ENCODE peak calls at places on chromosome X, in five cellular contexts. V, Q, O, G and Z are unnamed samples.

GRCh38 chrX:6228720-6229119 is at the start of gene NLGN4X:
- DNase-seq in V (no peak), Q (no peak), O (no peak), G (no peak), Z (no peak)

GRCh38 chrX:151725338-151725614 is 9.3 kb upstream of the CNGA2 start:
- DNase-seq in G (no peak), V (no peak), O (no peak), Q (no peak), Z (no peak)

GRCh38 chrX:98071331-98071730 is 1187.6 kb downstream of the RPA4 start:
- DNase-seq in O (no peak), G (no peak), V (no peak), Q (no peak), Z (no peak)

GRCh38 chrX:153903238-153903980 is 1.1 kb upstream of the AVPR2 start:
- DNase-seq in G (no peak), Q (peak), V (no peak), O (no peak), Z (no peak)

GRCh38 chrX:46573896-46574336 is 351 bp downstream of the CHST7 start:
- DNase-seq in Q (peak), G (peak), O (peak), V (peak), Z (peak)

GRCh38 chrX:110531873-110532272 is 173.2 kb downstream of the RTL9 start:
- DNase-seq in Q (peak), O (no peak), G (no peak), V (no peak), Z (no peak)

GRCh38 chrX:134813697-134814096 is 155.4 kb upstream of the PLAC1 start:
- DNase-seq in Q (no peak), V (no peak), O (no peak), G (peak), Z (no peak)

GRCh38 chrX:70398899-70399298 is 24.2 kb upstream of the GDPD2 start:
- DNase-seq in Q (no peak), O (no peak), V (peak), G (peak), Z (peak)

GRCh38 chrX:29315931-29316330 is 728.7 kb downstream of the IL1RAPL1 start:
- DNase-seq in Q (no peak), V (no peak), O (no peak), G (no peak), Z (no peak)

GRCh38 chrX:45596190-45596808 is 395.6 kb upstream of the DIPK2B start:
- DNase-seq in V (peak), O (no peak), Q (no peak), G (peak), Z (no peak)

GRCh38 chrX:53184836-53185235 is 40.2 kb downstream of the KDM5C start:
- DNase-seq in Q (no peak), V (peak), G (peak), O (no peak), Z (peak)

GRCh38 chrX:48487362-48487785 is 11.4 kb downstream of the FTSJ1 start:
- DNase-seq in G (peak), O (no peak), Q (no peak), V (peak), Z (peak)

GRCh38 chrX:38249965-38250364 is 29.3 kb upstream of the SRPX start:
- DNase-seq in V (peak), G (peak), Q (no peak), O (no peak), Z (no peak)

GRCh38 chrX:37787353-37787869 is 7.6 kb downstream of the CYBB start:
- DNase-seq in V (no peak), G (no peak), O (no peak), Q (no peak), Z (no peak)

GRCh38 chrX:30301977-30302376 is 7.2 kb downstream of the NR0B1 start:
- DNase-seq in Q (no peak), O (no peak), V (peak), G (peak), Z (peak)

DNA sequence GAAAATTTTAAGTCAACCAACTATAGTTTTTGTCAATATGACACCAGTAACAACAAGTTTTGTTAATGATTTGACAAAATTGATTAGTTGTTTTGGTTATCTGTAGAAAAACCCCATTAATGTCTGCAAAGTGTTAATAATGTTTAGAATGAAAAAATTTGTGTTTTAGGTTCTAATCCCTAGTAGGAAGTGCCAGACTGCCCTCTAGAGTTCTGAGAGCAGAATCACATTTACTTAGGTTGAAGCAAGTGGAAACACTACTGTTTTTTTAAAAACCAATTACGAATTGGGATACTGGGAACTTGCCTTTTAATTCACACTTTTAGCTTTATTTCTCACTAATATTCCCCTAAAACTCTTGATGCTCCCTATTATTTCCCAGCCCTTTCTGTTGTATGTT is 101.1 kb upstream of the CYLC1 start:
- DNase-seq in Q (no peak), O (no peak), V (no peak), G (no peak), Z (peak)
- TF ChIP-seq CTCF in Q (no peak), O (no peak), V (no peak), G (peak), Z (peak)

GRCh38 chrX:19800821-19801220 is 86.6 kb downstream of the SH3KBP1 start:
- DNase-seq in Q (no peak), V (no peak), O (no peak), G (no peak), Z (no peak)
- H3K4me3 ChIP-seq in Q (no peak), V (no peak), O (no peak), G (no peak), Z (no peak)

DNA sequence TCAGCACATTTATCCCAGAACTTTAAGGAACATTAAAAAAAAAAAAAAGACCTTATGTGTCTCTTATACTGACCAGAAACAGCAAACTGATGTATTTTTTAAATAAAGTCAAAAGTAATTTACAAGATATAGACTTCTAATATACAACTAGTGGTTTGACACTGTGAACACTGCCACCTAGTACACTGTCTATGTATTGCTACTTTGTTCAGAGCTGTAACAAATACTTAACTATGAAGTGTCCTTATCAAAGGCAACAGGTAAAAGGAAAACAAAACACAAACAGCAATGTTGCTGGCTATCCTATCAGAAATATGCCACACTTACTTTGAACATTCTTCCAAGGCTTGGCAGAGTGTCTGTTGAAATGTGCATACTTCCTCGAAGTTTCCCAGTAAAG is 60.4 kb downstream of the CD40LG start:
- DNase-seq in V (peak), Q (no peak), G (peak), O (no peak), Z (peak)
- TF ChIP-seq CTCF in V (peak), Q (peak), G (peak), O (no peak), Z (peak)

DNA sequence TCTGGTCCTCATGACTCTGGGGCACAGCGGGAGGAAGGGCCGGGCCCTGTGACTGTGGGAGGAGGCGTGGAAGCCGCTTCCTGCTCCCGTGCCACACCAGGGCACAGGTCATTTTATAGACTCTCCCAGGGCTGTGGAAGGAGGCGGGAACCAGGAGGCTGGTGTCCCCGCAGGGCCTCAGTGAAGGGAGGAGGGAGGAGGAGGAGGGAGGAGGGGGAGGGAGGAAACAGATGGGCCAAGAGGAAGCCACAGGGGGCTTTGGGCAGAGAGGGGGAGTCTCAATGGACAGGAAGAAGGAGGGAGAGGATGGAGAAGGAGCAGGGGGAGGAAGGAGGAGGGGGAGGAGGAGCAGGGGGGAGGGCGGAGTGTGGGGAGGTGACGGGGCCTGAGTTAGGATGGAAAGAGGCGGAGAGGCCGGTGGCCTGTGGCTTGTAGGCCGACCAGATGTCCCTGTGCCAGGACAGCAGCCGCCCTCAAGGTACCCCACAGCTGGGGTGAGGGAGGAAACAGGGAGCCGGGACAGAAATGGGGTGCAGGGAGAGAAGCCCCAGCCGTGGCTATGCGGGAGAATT is 6.2 kb upstream of the PLCXD1 start:
- DNase-seq in V (no peak), Q (peak), G (peak), O (no peak), Z (no peak)
- H3K4me3 ChIP-seq in V (no peak), Q (peak), G (no peak), O (no peak), Z (no peak)

GRCh38 chrX:104918122-104918521 is 302.4 kb downstream of the TEX13A start:
- DNase-seq in V (no peak), O (no peak), Q (no peak), G (no peak), Z (no peak)

DNA sequence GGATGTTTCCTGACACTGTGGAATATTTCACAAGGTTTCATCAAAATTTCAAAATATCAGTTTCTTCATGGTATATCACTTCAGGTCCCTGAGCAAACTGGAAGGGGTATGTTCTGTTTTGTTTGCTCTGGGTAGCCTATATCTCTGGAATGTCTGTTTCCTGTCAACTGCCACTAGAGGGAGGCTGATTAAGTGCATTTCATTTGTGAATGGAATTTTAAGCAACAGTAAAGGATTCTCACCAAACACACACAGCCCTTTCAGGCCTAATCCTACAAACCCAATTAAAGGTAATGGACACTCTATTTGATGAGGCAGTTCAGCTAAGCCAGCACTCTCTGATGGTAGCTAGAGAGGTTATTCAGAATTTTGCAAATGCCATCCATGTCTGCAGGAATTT is 307.1 kb downstream of the TEX13A start:
- DNase-seq in V (peak), G (peak), Q (no peak), O (no peak), Z (peak)
- TF ChIP-seq CTCF in V (peak), G (peak), Q (no peak), O (peak), Z (peak)

GRCh38 chrX:16124201-16124600 is 836 bp downstream of the GRPR start:
- DNase-seq in O (no peak), G (no peak), Q (no peak), V (no peak), Z (peak)
- H3K4me3 ChIP-seq in O (no peak), G (no peak), Q (no peak), V (no peak), Z (no peak)

GRCh38 chrX:133794151-133794550 is 191.2 kb downstream of the GPC3 start:
- DNase-seq in G (no peak), V (no peak), O (no peak), Q (no peak), Z (no peak)

GRCh38 chrX:133796282-133796681 is 189.1 kb downstream of the GPC3 start:
- DNase-seq in Q (no peak), G (no peak), V (no peak), O (no peak), Z (no peak)

GRCh38 chrX:133786382-133786781 is 199.0 kb downstream of the GPC3 start:
- DNase-seq in G (no peak), V (no peak), Q (no peak), O (no peak), Z (peak)

GRCh38 chrX:133792198-133792953 is 193.0 kb downstream of the GPC3 start:
- DNase-seq in V (peak), O (peak), Q (peak), G (peak), Z (peak)
- TF ChIP-seq CTCF in V (no peak), O (peak), Q (peak), G (peak), Z (peak)